ENCODE peak calls at places on chromosomes 16 and 17, in four cellular contexts. Y is GM23338, Z is NCI-H1105 treated with DMSO at 0.1 percent for 48 hours, R is AG09319. C is an unnamed sample.

GRCh38 chr17:67449885-67450755 is 73.0 kb downstream of the PITPNC1 start:
- DNase-seq in Y (no peak), Z (no peak), R (no peak), C (no peak)

GRCh38 chr16:65727534-65728137 is 605.8 kb upstream of the CDH11 start:
- DNase-seq in Y (no peak), Z (no peak), R (no peak), C (no peak)

GRCh38 chr17:35801583-35802224 is 6.3 kb upstream of the MMP28 start:
- DNase-seq in Y (no peak), Z (no peak), R (no peak), C (no peak)

GRCh38 chr17:789160-789840 is 7.1 kb downstream of the MRM3 start:
- DNase-seq in Y (no peak), Z (no peak), R (no peak), C (no peak)

GRCh38 chr16:66308096-66308495 is 58.4 kb upstream of the CDH5 start:
- DNase-seq in Y (no peak), Z (no peak), R (no peak), C (no peak)

GRCh38 chr17:18258356-18259038 is at the start of gene FLII:
- DNase-seq in Y (peak), Z (no peak), R (no peak), C (peak)

GRCh38 chr17:57236686-57237299 is 19.5 kb upstream of the MSI2 start:
- DNase-seq in Y (no peak), Z (peak), R (no peak), C (no peak)

GRCh38 chr16:57929250-57929649 is 41.7 kb downstream of the CNGB1 start:
- DNase-seq in Y (no peak), Z (no peak), R (no peak), C (no peak)

GRCh38 chr17:69558796-69559195 is 144.3 kb downstream of the MAP2K6 start:
- DNase-seq in Y (no peak), Z (no peak), R (no peak), C (no peak)

GRCh38 chr16:20107086-20107485 is 33.4 kb upstream of the GPR139 start:
- DNase-seq in Y (peak), Z (no peak), R (no peak), C (no peak)

GRCh38 chr16:57007050-57007449 is 17.7 kb downstream of the NLRC5 start:
- DNase-seq in Y (no peak), Z (no peak), R (no peak), C (peak)

GRCh38 chr16:19284207-19284606 is 1.3 kb upstream of the CLEC19A start:
- DNase-seq in Y (no peak), Z (peak), R (no peak), C (no peak)